ENCODE peak calls at places on chromosomes 1 and 21, in eight cellular contexts. W is stimulated activated CD4-positive, alpha-beta T cell treated with anti-CD3 and anti-CD28 coated beads, Interleukin-4, amount 100 ng/mL, for 1 hour; V is ELR; Z is OCI-LY7; E is PC-3; Q is A172; B is AG20443; G is T-helper 17 cell. X is an unnamed sample.

GRCh38 chr1:163826500-163826899 is 504.7 kb downstream of the NUF2 start:
- DNase-seq in Q (no peak), G (no peak), V (no peak), W (no peak), B (no peak), Z (no peak), E (no peak), X (no peak)

GRCh38 chr1:186740324-186740723 is 60.1 kb upstream of the PTGS2 start:
- DNase-seq in Q (no peak), G (no peak), B (no peak), W (no peak), Z (no peak), E (no peak), V (no peak), X (no peak)

GRCh38 chr1:164723296-164723731 is 164.3 kb downstream of the PBX1 start:
- DNase-seq in Z (no peak), B (no peak), Q (no peak), G (no peak), E (no peak), W (no peak), V (no peak), X (no peak)

GRCh38 chr1:228898582-228898992 is 163.3 kb downstream of the RHOU start:
- DNase-seq in E (no peak), G (no peak), V (no peak), Q (no peak), B (no peak), Z (no peak), W (no peak), X (no peak)

GRCh38 chr1:56502700-56503245 is 76.6 kb downstream of the PLPP3 start:
- DNase-seq in G (no peak), B (peak), W (no peak), V (peak), Z (no peak), Q (no peak), E (peak), X (peak)

GRCh38 chr1:110587906-110588305 is 18.3 kb downstream of the KCNA2 start:
- DNase-seq in Q (no peak), G (no peak), V (no peak), B (no peak), W (no peak), Z (no peak), E (no peak), X (no peak)

GRCh38 chr1:75795703-75796193 is 934 bp upstream of the MSH4 start:
- DNase-seq in G (no peak), B (no peak), E (no peak), Q (no peak), V (no peak), W (no peak), Z (no peak), X (no peak)

GRCh38 chr1:173914366-173914871 is 2.7 kb downstream of the SERPINC1 start:
- DNase-seq in W (peak), V (peak), G (no peak), B (peak), Q (peak), Z (peak), E (peak), X (peak)

GRCh38 chr1:155026588-155026987 is 7.0 kb downstream of the DCST2 start:
- DNase-seq in W (no peak), E (peak), G (no peak), Z (no peak), V (peak), B (no peak), Q (peak), X (peak)

GRCh38 chr1:97243973-97244560 is 522.5 kb downstream of the PTBP2 start:
- DNase-seq in E (peak), W (no peak), B (no peak), G (no peak), Z (peak), Q (peak), V (peak), X (peak)

GRCh38 chr1:190328361-190328760 is 149.3 kb downstream of the BRINP3 start:
- DNase-seq in Q (peak), E (peak), G (no peak), V (peak), W (no peak), Z (no peak), B (no peak), X (peak)

GRCh38 chr1:165828581-165829329 is 1.3 kb downstream of the UCK2 start:
- DNase-seq in Z (peak), Q (peak), W (peak), G (no peak), B (peak), V (peak), E (peak), X (peak)

GRCh38 chr1:117592155-117592554 is 13.7 kb upstream of the TENT5C start:
- DNase-seq in E (no peak), V (no peak), W (no peak), Q (no peak), Z (no peak), G (no peak), B (no peak), X (no peak)

GRCh38 chr1:214833357-214833756 is 230.4 kb downstream of the CENPF start:
- DNase-seq in G (no peak), E (peak), Q (no peak), B (peak), W (no peak), Z (no peak), V (peak), X (no peak)

GRCh38 chr1:10082785-10083479 is 50.2 kb downstream of the UBE4B start:
- DNase-seq in G (no peak), E (no peak), B (peak), W (no peak), Q (no peak), V (peak), Z (no peak), X (peak)

GRCh38 chr21:39103689-39104088 is 79.6 kb downstream of the PSMG1 start:
- DNase-seq in Q (no peak), W (no peak), E (no peak), V (no peak), B (peak), Z (no peak), G (no peak), X (no peak)

GRCh38 chr1:35186239-35186638 is 6.7 kb downstream of the SFPQ start:
- DNase-seq in G (no peak), Z (no peak), B (no peak), W (no peak), V (no peak), E (no peak), Q (no peak), X (no peak)

GRCh38 chr1:50858761-50859160 is 101.3 kb downstream of the FAF1 start:
- DNase-seq in Z (no peak), E (no peak), Q (no peak), G (no peak), W (no peak), V (no peak), B (no peak), X (no peak)

GRCh38 chr1:90821152-90821792 is 104.2 kb upstream of the BARHL2 start:
- DNase-seq in Q (no peak), Z (no peak), V (no peak), W (no peak), G (no peak), E (no peak), B (no peak), X (peak)

GRCh38 chr21:42291003-42291750 is 24.0 kb downstream of the TFF3 start:
- DNase-seq in B (no peak), Z (no peak), E (no peak), G (no peak), V (no peak), W (no peak), Q (no peak), X (no peak)

GRCh38 chr1:6001992-6002576 is 9.9 kb upstream of the NPHP4 start:
- DNase-seq in Q (no peak), Z (no peak), W (no peak), G (no peak), V (no peak), B (no peak), E (peak), X (peak)

GRCh38 chr1:93447481-93448291 is at the start of gene FNBP1L:
- DNase-seq in V (peak), Z (no peak), Q (peak), G (peak), B (peak), W (peak), E (peak), X (peak)

GRCh38 chr1:199546323-199546722 is 481.2 kb upstream of the NR5A2 start:
- DNase-seq in B (no peak), Q (no peak), W (no peak), V (peak), G (no peak), Z (no peak), E (peak), X (peak)

GRCh38 chr1:22518379-22518778 is 44.9 kb upstream of the EPHA8 start:
- DNase-seq in B (no peak), Z (no peak), E (no peak), W (no peak), Q (no peak), G (no peak), V (no peak), X (no peak)